ENCODE peak calls at places on chromosomes 2 and 18, in nine cellular contexts. P is AG04450; L is brain microvascular endothelial cell; T is PC-9; M is cardiac muscle cell; H is MM.1S; G is naive thymus-derived CD4-positive, alpha-beta T cell; Q is DND-41; Y is adipocyte. R is an unnamed sample.

GRCh38 chr2:203619192-203619878 is 84.2 kb upstream of the RAPH1 start:
- DNase-seq in P (no peak), L (no peak), T (no peak), M (no peak), H (no peak), G (no peak), Q (no peak), Y (no peak), R (no peak)

GRCh38 chr2:236943068-236943467 is 142.6 kb upstream of the COPS8 start:
- DNase-seq in P (no peak), L (no peak), T (no peak), M (no peak), H (no peak), G (no peak), Q (no peak), Y (no peak), R (no peak)

GRCh38 chr18:80198391-80198790 is 48.9 kb downstream of the PARD6G start:
- DNase-seq in P (no peak), L (no peak), T (no peak), M (no peak), H (no peak), G (no peak), Q (no peak), Y (no peak), R (no peak)

GRCh38 chr2:162075689-162076132 is 1.7 kb upstream of the DPP4 start:
- DNase-seq in P (no peak), L (no peak), T (no peak), M (peak), H (no peak), G (no peak), Q (no peak), Y (peak), R (no peak)

GRCh38 chr18:37734406-37734805 is 168.8 kb upstream of the CELF4 start:
- DNase-seq in P (no peak), L (no peak), T (no peak), M (no peak), H (no peak), G (no peak), Q (no peak), Y (no peak), R (no peak)

GRCh38 chr2:163348843-163349395 is 386.9 kb downstream of the FIGN start:
- DNase-seq in P (peak), L (peak), T (peak), M (peak), H (no peak), G (no peak), Q (no peak), Y (peak), R (peak)

GRCh38 chr2:196244966-196245365 is 73.6 kb upstream of the STK17B start:
- DNase-seq in P (no peak), L (no peak), T (no peak), M (peak), H (no peak), G (no peak), Q (no peak), Y (peak), R (no peak)

GRCh38 chr2:181306785-181307184 is 150.4 kb upstream of the ITGA4 start:
- DNase-seq in P (no peak), L (no peak), T (no peak), M (no peak), H (peak), G (peak), Q (no peak), Y (peak), R (peak)

GRCh38 chr18:46772396-46772795 is 15.5 kb upstream of the ST8SIA5 start:
- DNase-seq in P (no peak), L (no peak), T (no peak), M (peak), H (no peak), G (no peak), Q (no peak), Y (no peak), R (no peak)
- H3K4me3 ChIP-seq in P (no peak), L (no peak), T (no peak), M (no peak), H (no peak), G (no peak), Q (no peak), Y (no peak), R (no peak)

GRCh38 chr2:85615413-85615728 is 615 bp upstream of the USP39 start:
- DNase-seq in P (no peak), L (no peak), T (no peak), M (no peak), H (no peak), G (no peak), Q (no peak), Y (no peak), R (no peak)
- H3K4me3 ChIP-seq in P (no peak), L (no peak), T (peak), M (no peak), H (no peak), G (no peak), Q (no peak), Y (no peak), R (no peak)

GRCh38 chr2:217960351-217960750 is 42.4 kb downstream of the TNS1 start:
- DNase-seq in P (no peak), L (no peak), T (no peak), M (no peak), H (no peak), G (no peak), Q (no peak), Y (no peak), R (no peak)

GRCh38 chr2:217969588-217969987 is 33.2 kb downstream of the TNS1 start:
- DNase-seq in P (no peak), L (no peak), T (no peak), M (no peak), H (no peak), G (no peak), Q (no peak), Y (no peak), R (no peak)

GRCh38 chr2:217964255-217964654 is 38.5 kb downstream of the TNS1 start:
- DNase-seq in P (no peak), L (no peak), T (no peak), M (peak), H (no peak), G (no peak), Q (no peak), Y (no peak), R (peak)

GRCh38 chr2:217966399-217967068 is 36.3 kb downstream of the TNS1 start:
- DNase-seq in P (no peak), L (peak), T (no peak), M (peak), H (no peak), G (no peak), Q (no peak), Y (no peak), R (peak)

GRCh38 chr2:217964658-217965161 is 38.1 kb downstream of the TNS1 start:
- DNase-seq in P (no peak), L (no peak), T (no peak), M (no peak), H (no peak), G (no peak), Q (no peak), Y (no peak), R (no peak)
- H3K4me3 ChIP-seq in P (no peak), L (no peak), T (no peak), M (no peak), H (no peak), G (no peak), Q (no peak), Y (peak), R (no peak)

DNA sequence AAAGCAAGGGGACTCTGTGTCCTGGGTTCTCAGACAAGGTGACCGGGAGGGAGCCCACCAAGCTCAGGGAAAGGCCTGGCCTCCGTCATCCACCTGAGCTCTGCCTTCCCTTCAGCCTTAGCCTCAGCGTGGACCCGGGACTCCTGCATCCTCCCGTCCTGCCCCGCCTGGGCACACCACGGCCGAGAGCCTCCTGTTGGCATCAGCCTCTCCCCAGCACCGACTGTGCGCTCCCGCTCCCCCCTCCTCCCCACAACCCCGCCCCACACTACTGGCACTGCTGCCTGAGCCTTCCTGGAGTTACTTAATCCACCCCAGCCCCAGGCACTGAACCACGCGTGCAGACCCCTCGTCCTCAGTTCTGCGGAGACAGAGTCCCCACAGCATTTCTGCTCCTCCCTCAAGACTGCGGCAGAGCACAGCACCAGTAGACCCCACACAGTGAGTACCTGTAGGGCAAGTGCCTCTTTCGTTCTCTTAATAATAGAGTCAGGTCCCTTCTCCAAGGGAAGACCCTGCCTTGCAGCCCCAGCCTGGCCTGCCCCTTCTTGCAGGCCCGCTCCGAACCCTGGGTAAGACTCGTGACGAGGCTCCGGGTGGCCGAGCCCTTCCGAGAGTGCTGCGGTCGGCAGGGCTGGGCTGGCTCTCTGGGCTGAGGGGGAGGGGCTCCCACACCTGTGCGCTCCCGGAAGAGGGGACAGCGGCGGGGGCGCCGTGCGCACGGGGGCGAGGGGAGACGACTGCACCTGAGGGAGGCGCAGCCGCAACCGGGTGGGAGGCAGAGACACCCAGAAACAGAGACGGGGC is at the start of gene AMER3:
- DNase-seq in P (no peak), L (no peak), T (no peak), M (no peak), H (peak), G (no peak), Q (no peak), Y (no peak), R (no peak)
- H3K4me3 ChIP-seq in P (no peak), L (no peak), T (no peak), M (peak), H (peak), G (no peak), Q (no peak), Y (no peak), R (no peak)

GRCh38 chr2:179427065-179427464 is 162.4 kb upstream of the SESTD1 start:
- DNase-seq in P (no peak), L (no peak), T (no peak), M (no peak), H (no peak), G (no peak), Q (no peak), Y (no peak), R (no peak)

GRCh38 chr2:179429060-179429471 is 164.4 kb upstream of the SESTD1 start:
- DNase-seq in P (no peak), L (no peak), T (no peak), M (no peak), H (no peak), G (no peak), Q (no peak), Y (no peak), R (no peak)

GRCh38 chr2:179429597-179429996 is 165.0 kb upstream of the SESTD1 start:
- DNase-seq in P (no peak), L (no peak), T (no peak), M (no peak), H (no peak), G (no peak), Q (no peak), Y (no peak), R (no peak)

GRCh38 chr2:179424571-179424970 is 159.9 kb upstream of the SESTD1 start:
- DNase-seq in P (no peak), L (no peak), T (no peak), M (no peak), H (peak), G (no peak), Q (no peak), Y (no peak), R (no peak)

DNA sequence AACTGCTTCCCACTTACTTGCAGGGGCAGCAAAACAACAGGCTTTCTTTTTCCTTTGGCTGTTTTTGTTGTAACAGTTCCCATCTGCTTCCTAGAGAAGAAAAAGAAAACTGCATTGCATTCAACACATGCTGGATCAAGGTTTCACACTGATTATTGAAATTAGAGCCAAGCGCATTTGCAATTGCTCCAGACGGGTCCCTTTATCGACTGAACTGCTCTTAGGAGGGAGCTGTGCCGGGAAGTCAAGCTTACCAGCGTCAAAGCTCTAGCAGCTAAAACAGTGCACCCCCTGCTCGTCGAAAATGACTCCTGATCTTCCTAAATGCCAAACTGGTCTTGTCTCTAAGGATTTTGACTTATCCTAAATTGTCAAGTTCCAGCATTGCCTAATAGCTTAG is 164.0 kb upstream of the SESTD1 start:
- DNase-seq in P (no peak), L (no peak), T (no peak), M (peak), H (no peak), G (no peak), Q (no peak), Y (peak), R (peak)
- H3K4me3 ChIP-seq in P (no peak), L (no peak), T (no peak), M (no peak), H (no peak), G (no peak), Q (no peak), Y (peak), R (no peak)

GRCh38 chr2:109322111-109322510 is 193.1 kb downstream of the SH3RF3 start:
- DNase-seq in P (peak), L (peak), T (no peak), M (peak), H (no peak), G (no peak), Q (no peak), Y (peak), R (peak)
- H3K4me3 ChIP-seq in P (peak), L (no peak), T (no peak), M (no peak), H (no peak), G (no peak), Q (no peak), Y (peak), R (no peak)

DNA sequence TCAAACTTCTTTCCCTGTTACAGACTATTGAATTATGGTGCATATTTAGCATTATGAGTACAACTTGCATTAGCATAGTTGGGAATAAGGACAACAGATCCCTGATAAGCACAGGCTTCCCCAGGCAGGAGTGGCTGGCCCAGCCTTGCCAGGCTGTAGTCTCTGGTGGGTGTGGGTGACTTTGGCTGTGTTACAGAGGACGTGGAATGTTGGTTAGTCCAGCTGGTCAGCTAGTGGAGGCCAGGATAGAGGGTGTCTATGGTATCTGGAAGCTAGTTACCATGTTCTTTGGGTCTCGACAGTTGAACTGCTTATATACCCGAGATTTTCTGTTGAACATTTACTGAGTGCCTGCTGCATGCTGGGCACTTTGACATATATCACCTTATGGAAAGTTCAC is 4.7 kb downstream of the SH3RF3 start:
- DNase-seq in P (no peak), L (no peak), T (no peak), M (no peak), H (no peak), G (no peak), Q (no peak), Y (peak), R (no peak)
- H3K4me3 ChIP-seq in P (no peak), L (no peak), T (no peak), M (no peak), H (no peak), G (no peak), Q (no peak), Y (no peak), R (no peak)

R was measured in astrocyte of the spinal cord.